ENCODE peak calls at places on chromosomes 11 and 22, in five cellular contexts. R, H, Z, A and F are unnamed samples.

GRCh38 chr22:37818397-37819099 is 4.6 kb upstream of the GALR3 start:
- DNase-seq in H (no peak), Z (no peak), A (no peak), R (no peak), F (peak; percentile 81)

GRCh38 chr22:24482586-24482985 is 12.5 kb upstream of the UPB1 start:
- DNase-seq in R (no peak), H (no peak), Z (no peak), A (no peak), F (no peak)

GRCh38 chr11:24697722-24698121 is 200.9 kb downstream of the LUZP2 start:
- DNase-seq in R (no peak), Z (no peak), H (no peak), A (no peak), F (no peak)

GRCh38 chr11:107565219-107565937 is at the start of gene ALKBH8:
- DNase-seq in R (no peak), Z (peak; percentile 72), A (peak; percentile 50), H (peak; percentile 54), F (peak; percentile 81)

GRCh38 chr11:100338144-100338840 is 348.8 kb upstream of the ARHGAP42 start:
- DNase-seq in A (no peak), R (no peak), H (no peak), Z (no peak), F (no peak)

GRCh38 chr11:121449626-121450025 is 2.5 kb upstream of the SORL1 start:
- DNase-seq in R (no peak), Z (no peak), A (no peak), H (no peak), F (no peak)

GRCh38 chr11:3043315-3043871 is 13.8 kb downstream of the CARS1 start:
- DNase-seq in Z (no peak), H (no peak), R (no peak), A (no peak), F (no peak)

GRCh38 chr11:73353422-73353821 is 22.8 kb upstream of the RELT start:
- DNase-seq in A (no peak), R (no peak), Z (no peak), H (no peak), F (no peak)

GRCh38 chr11:89405629-89406028 is 85.5 kb downstream of the NOX4 start:
- DNase-seq in H (no peak), A (no peak), Z (no peak), R (peak; percentile 6), F (no peak)

GRCh38 chr22:30575011-30575671 is 676 bp upstream of the GAL3ST1 start:
- DNase-seq in R (no peak), H (no peak), Z (no peak), A (no peak), F (no peak)

GRCh38 chr11:45158891-45159605 is 12.6 kb downstream of the PRDM11 start:
- DNase-seq in Z (no peak), R (no peak), H (no peak), A (no peak), F (no peak)

GRCh38 chr11:73177380-73178091 is 35.4 kb upstream of the FCHSD2 start:
- DNase-seq in Z (no peak), A (no peak), H (peak; percentile 88), R (no peak), F (no peak)

GRCh38 chr22:36991220-36991619 is 28.0 kb downstream of the TST start:
- DNase-seq in H (no peak), A (no peak), R (no peak), Z (no peak), F (no peak)

GRCh38 chr11:44868455-44869421 is 81.9 kb downstream of the TP53I11 start:
- DNase-seq in R (no peak), A (no peak), Z (no peak), H (no peak), F (no peak)

GRCh38 chr11:69705901-69706787 is 2.3 kb upstream of the FGF19 start:
- DNase-seq in H (peak; percentile 46), A (no peak), Z (no peak), R (no peak), F (no peak)

GRCh38 chr11:115931684-115932083 is 427.5 kb upstream of the CADM1 start:
- DNase-seq in H (no peak), A (no peak), R (no peak), Z (no peak), F (no peak)

GRCh38 chr11:110525883-110526282 is 96.1 kb downstream of the FDX1 start:
- DNase-seq in H (no peak), Z (no peak), A (peak; percentile 15), R (no peak), F (no peak)

GRCh38 chr11:32890843-32891656 is 1.6 kb upstream of the QSER1 start:
- DNase-seq in R (no peak), A (no peak), Z (no peak), H (no peak), F (no peak)

GRCh38 chr11:6258571-6258998 is 1.1 kb upstream of the CCKBR start:
- DNase-seq in Z (no peak), A (no peak), R (no peak), H (no peak), F (no peak)

GRCh38 chr11:128686745-128687177 is 7.1 kb upstream of the FLI1 start:
- DNase-seq in H (no peak), Z (no peak), A (no peak), R (no peak), F (no peak)

GRCh38 chr11:119933164-119933563 is 204.2 kb upstream of the NECTIN1 start:
- DNase-seq in Z (no peak), R (no peak), A (no peak), H (no peak), F (no peak)

GRCh38 chr11:93541884-93542752 is 1.1 kb downstream of the SMCO4 start:
- DNase-seq in H (peak; percentile 62), A (no peak), Z (peak; percentile 57), R (no peak), F (no peak)

GRCh38 chr11:114297806-114298700 is 1.9 kb downstream of the NNMT start:
- DNase-seq in A (no peak), H (no peak), R (no peak), Z (peak; percentile 21), F (no peak)
- H3K79me2 ChIP-seq in A (no peaks in the 10 kb centered on the region), H (no peaks in the 10 kb centered on the region), R (no peaks in the 10 kb centered on the region), Z (peaks cover 2% of the 10 kb centered on the region), F (no peaks in the 10 kb centered on the region)

GRCh38 chr11:71558996-71559395 is 6.4 kb upstream of the KRTAP5-10 start:
- DNase-seq in Z (no peak), A (no peak), H (no peak), R (no peak), F (no peak)
- TF ChIP-seq ZNF274 in Z (no peak), A (no peak), H (no peak), R (no peak), F (no peak)

GRCh38 chr22:46057206-46057605 is 80.2 kb upstream of the WNT7B start:
- DNase-seq in R (no peak), H (no peak), Z (no peak), A (no peak), F (no peak)
- TF ChIP-seq SIN3A in R (no peak), H (no peak), Z (no peak), A (no peak), F (no peak)

GRCh38 chr22:17198188-17199130 is 20.8 kb downstream of the ADA2 start:
- DNase-seq in A (no peak), H (no peak), Z (peak; percentile 58), R (no peak), F (peak; percentile 92)
- H3K79me2 ChIP-seq in A (no peaks in the 10 kb centered on the region), H (no peaks in the 10 kb centered on the region), Z (no peaks in the 10 kb centered on the region), R (no peaks in the 10 kb centered on the region), F (no peaks in the 10 kb centered on the region)

GRCh38 chr11:96143016-96143670 is 199.9 kb downstream of the MAML2 start:
- DNase-seq in H (no peak), A (no peak), R (no peak), Z (no peak), F (no peak)

GRCh38 chr11:96136623-96137313 is 206.2 kb downstream of the MAML2 start:
- DNase-seq in Z (no peak), A (no peak), R (no peak), H (no peak), F (no peak)

GRCh38 chr11:96137357-96137756 is 205.6 kb downstream of the MAML2 start:
- DNase-seq in A (no peak), R (no peak), H (no peak), Z (no peak), F (no peak)

GRCh38 chr11:96141649-96142048 is 201.3 kb downstream of the MAML2 start:
- DNase-seq in H (no peak), R (no peak), A (no peak), Z (no peak), F (no peak)

GRCh38 chr11:96139692-96140091 is 203.3 kb downstream of the MAML2 start:
- DNase-seq in Z (no peak), A (no peak), R (no peak), H (no peak), F (no peak)
- TF ChIP-seq ZNF274 in Z (no peak), A (no peak), R (no peak), H (no peak), F (no peak)

GRCh38 chr11:63620928-63621539 is 6.8 kb upstream of the PLAAT3 start:
- DNase-seq in A (no peak), H (no peak), R (no peak), Z (no peak), F (no peak)
- TF ChIP-seq SIN3A in A (no peak), H (no peak), R (no peak), Z (no peak), F (no peak)

DNA sequence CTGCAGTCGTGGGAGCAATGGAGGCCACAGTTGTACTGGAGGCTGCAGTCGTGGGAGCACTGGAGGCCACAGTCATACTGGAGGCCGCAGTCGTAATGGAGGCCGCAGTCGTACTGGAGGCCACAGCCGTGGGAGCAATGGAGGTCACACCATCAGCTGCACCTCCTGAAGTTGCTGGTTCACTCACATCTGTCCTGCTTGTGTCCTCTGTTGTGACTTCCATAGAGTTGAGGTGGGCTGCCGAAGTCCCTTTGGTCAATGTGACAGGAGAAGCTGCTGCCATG is 9.3 kb downstream of the C11orf24 start:
- DNase-seq in H (no peak), R (no peak), Z (no peak), A (no peak), F (no peak)
- H3K79me2 ChIP-seq in H (peaks cover 2% of the 10 kb centered on the region), R (peaks cover 5% of the 10 kb centered on the region), Z (no peaks in the 10 kb centered on the region), A (peaks cover 21% of the 10 kb centered on the region), F (no peaks in the 10 kb centered on the region)